ENCODE peak calls at places on chromosomes 12 and 14, in seven cellular contexts. S, V, A, L, H, D and Y are unnamed samples.

GRCh38 chr14:37062191-37062803 is 110.1 kb downstream of the SLC25A21 start:
- DNase-seq in S (no peak), V (no peak), A (no peak), L (no peak), H (no peak), D (no peak), Y (no peak)

GRCh38 chr14:74954232-74954946 is 1.0 kb downstream of the PGF start:
- DNase-seq in S (peak), V (no peak), A (no peak), L (peak), H (no peak), D (no peak), Y (no peak)

GRCh38 chr14:68563256-68564131 is 229.4 kb downstream of the ZFP36L1 start:
- DNase-seq in S (no peak), V (peak), A (no peak), L (no peak), H (no peak), D (no peak), Y (no peak)

GRCh38 chr14:73589128-73589527 is 2.5 kb upstream of the ACOT4 start:
- DNase-seq in S (no peak), V (no peak), A (no peak), L (no peak), H (no peak), D (no peak), Y (no peak)

GRCh38 chr12:115953031-115953430 is 324.5 kb downstream of the MED13L start:
- DNase-seq in S (no peak), V (no peak), A (no peak), L (no peak), H (no peak), D (no peak), Y (no peak)

GRCh38 chr12:61546296-61546695 is 713.9 kb upstream of the USP15 start:
- DNase-seq in S (no peak), V (no peak), A (peak), L (no peak), H (peak), D (no peak), Y (no peak)

GRCh38 chr14:50003213-50004021 is 110.5 kb downstream of the ARF6 start:
- DNase-seq in S (peak), V (peak), A (peak), L (peak), H (peak), D (peak), Y (peak)

GRCh38 chr14:102504302-102504950 is 5.2 kb downstream of the ANKRD9 start:
- DNase-seq in S (no peak), V (no peak), A (no peak), L (peak), H (peak), D (no peak), Y (peak)

GRCh38 chr14:90573385-90574105 is 176.7 kb downstream of the CALM1 start:
- DNase-seq in S (peak), V (no peak), A (no peak), L (peak), H (no peak), D (no peak), Y (peak)

GRCh38 chr14:23060536-23061260 is 3.4 kb upstream of the CDH24 start:
- DNase-seq in S (no peak), V (no peak), A (no peak), L (no peak), H (no peak), D (no peak), Y (no peak)

GRCh38 chr14:101963611-101964296 is 619 bp upstream of the DYNC1H1 start:
- DNase-seq in S (no peak), V (no peak), A (no peak), L (no peak), H (no peak), D (no peak), Y (no peak)

GRCh38 chr12:106251636-106252035 is 3.8 kb upstream of the CKAP4 start:
- DNase-seq in S (peak), V (no peak), A (no peak), L (no peak), H (no peak), D (no peak), Y (no peak)

GRCh38 chr14:69487771-69488170 is 3.2 kb downstream of the PLEKHD1 start:
- DNase-seq in S (no peak), V (no peak), A (no peak), L (no peak), H (no peak), D (no peak), Y (no peak)

GRCh38 chr12:106271575-106272505 is 24.0 kb upstream of the CKAP4 start:
- DNase-seq in S (no peak), V (no peak), A (no peak), L (no peak), H (no peak), D (no peak), Y (no peak)

GRCh38 chr12:19965196-19966038 is 402.9 kb upstream of the PDE3A start:
- DNase-seq in S (no peak), V (no peak), A (no peak), L (no peak), H (no peak), D (no peak), Y (no peak)

GRCh38 chr14:60188115-60188514 is 22.9 kb upstream of the DHRS7 start:
- DNase-seq in S (no peak), V (peak), A (peak), L (no peak), H (no peak), D (no peak), Y (no peak)

GRCh38 chr14:81516941-81517797 is 16.5 kb downstream of the SEL1L start:
- DNase-seq in S (peak), V (peak), A (peak), L (no peak), H (no peak), D (no peak), Y (no peak)

GRCh38 chr14:104868060-104868740 is 3.1 kb downstream of the CEP170B start:
- DNase-seq in S (no peak), V (no peak), A (no peak), L (no peak), H (no peak), D (no peak), Y (no peak)

GRCh38 chr12:3061129-3061857 is 15.9 kb upstream of the TSPAN9 start:
- DNase-seq in S (no peak), V (peak), A (no peak), L (no peak), H (no peak), D (no peak), Y (no peak)

GRCh38 chr12:6928703-6929407 is 1.1 kb downstream of the ATN1 start:
- DNase-seq in S (no peak), V (no peak), A (no peak), L (no peak), H (no peak), D (no peak), Y (peak)

GRCh38 chr12:113369391-113369790 is 11.0 kb downstream of the PLBD2 start:
- DNase-seq in S (no peak), V (peak), A (no peak), L (no peak), H (no peak), D (no peak), Y (no peak)

GRCh38 chr14:74126315-74126714 is 41.6 kb downstream of the LIN52 start:
- DNase-seq in S (no peak), V (no peak), A (no peak), L (no peak), H (no peak), D (no peak), Y (no peak)

GRCh38 chr14:97299661-97300060 is 502.5 kb downstream of the VRK1 start:
- DNase-seq in S (peak), V (no peak), A (no peak), L (no peak), H (peak), D (no peak), Y (no peak)

GRCh38 chr12:14416658-14417057 is 51.2 kb downstream of the ATF7IP start:
- DNase-seq in S (peak), V (peak), A (peak), L (no peak), H (peak), D (no peak), Y (no peak)

GRCh38 chr14:30673071-30673470 is 51.0 kb downstream of the SCFD1 start:
- DNase-seq in S (no peak), V (peak), A (no peak), L (no peak), H (no peak), D (no peak), Y (no peak)

GRCh38 chr14:30921305-30921704 is 46.9 kb downstream of the COCH start:
- DNase-seq in S (no peak), V (peak), A (no peak), L (no peak), H (no peak), D (no peak), Y (no peak)

GRCh38 chr12:82783456-82783855 is 96.8 kb downstream of the TMTC2 start:
- DNase-seq in S (no peak), V (no peak), A (no peak), L (no peak), H (no peak), D (no peak), Y (no peak)

GRCh38 chr14:68683326-68683725 is 109.5 kb downstream of the ZFP36L1 start:
- DNase-seq in S (no peak), V (no peak), A (no peak), L (no peak), H (no peak), D (no peak), Y (peak)

GRCh38 chr14:77314043-77314442 is 6.6 kb downstream of the POMT2 start:
- DNase-seq in S (no peak), V (peak), A (peak), L (no peak), H (peak), D (no peak), Y (no peak)

GRCh38 chr12:32615441-32615840 is 63.7 kb upstream of the DNM1L start:
- DNase-seq in S (no peak), V (no peak), A (no peak), L (no peak), H (no peak), D (no peak), Y (no peak)

GRCh38 chr12:15956413-15957185 is 45.5 kb downstream of the DERA start:
- DNase-seq in S (no peak), V (no peak), A (no peak), L (no peak), H (no peak), D (no peak), Y (no peak)

GRCh38 chr12:3022961-3023360 is 54.2 kb upstream of the TSPAN9 start:
- DNase-seq in S (no peak), V (no peak), A (no peak), L (no peak), H (no peak), D (no peak), Y (no peak)

GRCh38 chr14:88426271-88426670 is 40.8 kb downstream of the SPATA7 start:
- DNase-seq in S (no peak), V (peak), A (no peak), L (no peak), H (no peak), D (no peak), Y (no peak)

GRCh38 chr12:78457951-78458350 is 406.6 kb upstream of the SYT1 start:
- DNase-seq in S (no peak), V (peak), A (no peak), L (no peak), H (no peak), D (no peak), Y (no peak)

GRCh38 chr14:104392001-104392395 is 187.6 kb upstream of the C14orf180 start:
- DNase-seq in S (no peak), V (no peak), A (no peak), L (no peak), H (peak), D (no peak), Y (peak)

GRCh38 chr12:115599251-115599811 is 678.2 kb downstream of the MED13L start:
- DNase-seq in S (no peak), V (no peak), A (no peak), L (no peak), H (peak), D (no peak), Y (no peak)

GRCh38 chr12:132557969-132558856 is 52.2 kb downstream of the LRCOL1 start:
- DNase-seq in S (no peak), V (no peak), A (no peak), L (no peak), H (no peak), D (no peak), Y (no peak)

GRCh38 chr14:71243697-71244096 is 336.4 kb downstream of the PCNX1 start:
- DNase-seq in S (no peak), V (no peak), A (no peak), L (no peak), H (no peak), D (no peak), Y (no peak)

GRCh38 chr14:101022121-101022520 is 118.6 kb upstream of the RTL1 start:
- DNase-seq in S (no peak), V (no peak), A (no peak), L (no peak), H (no peak), D (no peak), Y (peak)

DNA sequence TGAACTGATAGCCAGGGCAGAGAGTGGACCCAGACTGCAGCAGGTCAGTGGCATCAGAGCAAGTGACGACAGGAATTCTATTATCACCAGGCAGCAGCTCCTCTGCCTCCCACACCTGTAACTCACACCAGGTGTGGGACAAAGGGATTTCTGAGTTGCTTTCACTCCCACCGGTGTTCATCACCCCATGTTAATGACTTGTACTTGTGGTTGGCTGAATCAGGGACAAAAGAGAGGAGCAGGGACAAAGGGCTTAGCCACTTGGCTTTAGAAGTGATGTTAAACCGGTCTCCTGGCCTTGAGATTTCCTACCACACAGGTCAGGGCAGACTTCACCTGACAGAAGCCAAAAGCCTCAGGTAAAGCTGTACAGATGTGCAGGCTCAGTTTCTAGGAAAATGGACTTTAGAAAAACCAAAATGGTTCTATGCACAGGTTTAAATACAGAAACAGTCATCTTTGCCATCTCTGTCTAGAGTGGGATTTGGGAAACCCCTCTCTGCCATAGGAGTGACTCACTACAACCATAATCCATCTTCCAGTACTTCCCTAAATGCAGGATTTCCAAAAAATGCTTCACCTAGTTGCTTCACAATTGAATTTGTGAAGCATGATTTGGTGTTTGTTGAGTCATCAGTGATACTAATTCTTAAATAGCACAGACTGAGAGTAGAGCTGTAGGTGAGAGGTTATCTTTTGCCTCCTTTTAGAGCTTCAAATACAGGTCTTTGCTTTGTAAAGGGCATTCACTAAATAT is 158.5 kb downstream of the PRKCH start:
- DNase-seq in S (no peak), V (no peak), A (no peak), L (no peak), H (no peak), D (no peak), Y (no peak)
- TF ChIP-seq CTCF in S (no peak), V (no peak), A (no peak), L (no peak), H (no peak), D (no peak), Y (no peak)

GRCh38 chr14:21509432-21510143 is 1.6 kb downstream of the METTL3 start:
- DNase-seq in S (no peak), V (no peak), A (no peak), L (no peak), H (no peak), D (no peak), Y (no peak)
- H3K27ac ChIP-seq in S (no peak), V (no peak), A (no peak), L (peak), H (no peak), D (no peak), Y (no peak)

DNA sequence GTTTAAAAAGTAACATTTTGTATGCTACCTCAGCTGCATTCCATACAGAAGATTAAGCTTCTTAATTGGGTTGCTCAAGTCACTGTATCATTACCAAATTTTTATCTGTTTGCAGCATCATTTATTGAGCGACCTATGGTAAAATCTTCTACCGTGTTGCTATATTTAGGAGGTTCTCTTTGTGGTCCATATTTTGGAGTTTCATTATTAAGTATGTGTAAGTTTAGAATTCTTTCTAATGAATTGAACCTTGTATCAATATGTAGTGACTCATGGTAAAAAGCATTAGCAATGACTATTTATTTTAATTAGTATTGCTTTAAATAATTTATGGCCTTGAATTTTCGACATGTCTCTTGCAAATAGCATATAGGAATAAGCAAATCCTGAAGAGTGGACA is 42.2 kb downstream of the CSRP2 start:
- DNase-seq in S (no peak), V (no peak), A (no peak), L (no peak), H (no peak), D (no peak), Y (no peak)
- TF ChIP-seq CTCF in S (no peak), V (no peak), A (no peak), L (no peak), H (no peak), D (no peak), Y (no peak)

GRCh38 chr12:91142184-91142583 is 30.9 kb upstream of the LUM start:
- DNase-seq in S (no peak), V (peak), A (no peak), L (no peak), H (no peak), D (no peak), Y (no peak)
- H3K27ac ChIP-seq in S (no peak), V (peak), A (no peak), L (no peak), H (no peak), D (no peak), Y (peak)

GRCh38 chr14:106308839-106309389 is 782.5 kb downstream of the TMEM121 start:
- DNase-seq in S (no peak), V (no peak), A (peak), L (peak), H (peak), D (no peak), Y (peak)
- TF ChIP-seq CTCF in S (peak), V (peak), A (peak), L (peak), H (peak), D (peak), Y (peak)

GRCh38 chr14:51644215-51644969 is 7.3 kb upstream of the FRMD6 start:
- DNase-seq in S (no peak), V (peak), A (no peak), L (no peak), H (no peak), D (no peak), Y (no peak)

GRCh38 chr14:51650721-51651387 is 856 bp upstream of the FRMD6 start:
- DNase-seq in S (peak), V (no peak), A (peak), L (peak), H (peak), D (no peak), Y (no peak)

GRCh38 chr14:51651388-51652167 is at the start of gene FRMD6:
- DNase-seq in S (peak), V (peak), A (peak), L (peak), H (peak), D (peak), Y (peak)

GRCh38 chr14:51652168-51653095 is 722 bp downstream of the FRMD6 start:
- DNase-seq in S (no peak), V (no peak), A (no peak), L (peak), H (peak), D (no peak), Y (no peak)

GRCh38 chr14:51648296-51648695 is 3.4 kb upstream of the FRMD6 start:
- DNase-seq in S (no peak), V (no peak), A (no peak), L (no peak), H (no peak), D (no peak), Y (no peak)
- H3K27ac ChIP-seq in S (no peak), V (no peak), A (no peak), L (no peak), H (no peak), D (peak), Y (no peak)

GRCh38 chr12:54037360-54038259 is 4.8 kb downstream of the HOXC5 start:
- DNase-seq in S (no peak), V (no peak), A (no peak), L (no peak), H (no peak), D (no peak), Y (no peak)
- TF ChIP-seq CTCF in S (no peak), V (no peak), A (no peak), L (no peak), H (no peak), D (no peak), Y (no peak)

GRCh38 chr12:89995870-89996269 is 287.2 kb upstream of the ATP2B1 start:
- DNase-seq in S (no peak), V (no peak), A (no peak), L (no peak), H (no peak), D (no peak), Y (no peak)
- H3K27ac ChIP-seq in S (no peak), V (no peak), A (no peak), L (no peak), H (no peak), D (no peak), Y (no peak)